ENCODE peak calls at places on chromosomes 3 and 15, in seven cellular contexts. J, Y, V, O, N, X and G are unnamed samples.

GRCh38 chr3:44120721-44121582 is 120.7 kb upstream of the TOPAZ1 start:
- DNase-seq in J (no peak), Y (no peak), V (no peak), O (no peak), N (no peak), X (no peak), G (no peak)

GRCh38 chr3:196995646-196996355 is 27.2 kb upstream of the PIGZ start:
- DNase-seq in J (no peak), Y (no peak), V (no peak), O (no peak), N (no peak), X (no peak), G (no peak)

GRCh38 chr15:74322558-74323180 is 44.8 kb downstream of the CYP11A1 start:
- DNase-seq in J (peak; percentile 82), Y (peak; percentile 87), V (peak; percentile 30), O (peak; percentile 49), N (no peak), X (peak; percentile 82), G (peak; percentile 45)

GRCh38 chr3:123700791-123701712 is 116.2 kb upstream of the HACD2 start:
- DNase-seq in J (no peak), Y (no peak), V (no peak), O (peak; percentile 24), N (no peak), X (no peak), G (no peak)

GRCh38 chr3:1251282-1252060 is 158.6 kb downstream of the CNTN6 start:
- DNase-seq in J (no peak), Y (peak; percentile 63), V (no peak), O (no peak), N (no peak), X (no peak), G (no peak)

GRCh38 chr15:39833515-39833981 is 50.9 kb upstream of the FSIP1 start:
- DNase-seq in J (no peak), Y (no peak), V (no peak), O (peak; percentile 1), N (no peak), X (no peak), G (no peak)

GRCh38 chr3:119304201-119304713 is 10.1 kb downstream of the ARHGAP31 start:
- DNase-seq in J (peak; percentile 60), Y (no peak), V (no peak), O (no peak), N (no peak), X (no peak), G (peak; percentile 82)

GRCh38 chr3:188262913-188263683 is 109.1 kb downstream of the LPP start:
- DNase-seq in J (peak; percentile 52), Y (peak; percentile 21), V (no peak), O (no peak), N (no peak), X (peak; percentile 50), G (peak; percentile 86)

GRCh38 chr3:94137377-94137776 is 74.5 kb downstream of the NSUN3 start:
- DNase-seq in J (no peak), Y (no peak), V (no peak), O (no peak), N (no peak), X (no peak), G (no peak)

GRCh38 chr3:14528081-14528480 is 12.1 kb downstream of the GRIP2 start:
- DNase-seq in J (no peak), Y (no peak), V (no peak), O (no peak), N (no peak), X (no peak), G (no peak)

GRCh38 chr15:48176957-48177356 is 1.1 kb downstream of the MYEF2 start:
- DNase-seq in J (no peak), Y (no peak), V (no peak), O (no peak), N (no peak), X (no peak), G (no peak)

GRCh38 chr15:40743921-40744809 is 10.9 kb downstream of the RMDN3 start:
- DNase-seq in J (no peak), Y (no peak), V (no peak), O (no peak), N (no peak), X (no peak), G (no peak)

GRCh38 chr3:39106281-39107055 is 959 bp downstream of the GORASP1 start:
- DNase-seq in J (peak; percentile 10), Y (peak; percentile 34), V (no peak), O (no peak), N (no peak), X (no peak), G (no peak)

GRCh38 chr3:124248471-124249028 is 256.6 kb upstream of the ROPN1 start:
- DNase-seq in J (peak; percentile 73), Y (peak; percentile 85), V (no peak), O (no peak), N (no peak), X (no peak), G (peak; percentile 73)

GRCh38 chr3:177827517-177828249 is 630.4 kb upstream of the TBL1XR1 start:
- DNase-seq in J (peak; percentile 34), Y (peak; percentile 45), V (no peak), O (no peak), N (no peak), X (no peak), G (no peak)

GRCh38 chr3:120420855-120421570 is 29.8 kb downstream of the FSTL1 start:
- DNase-seq in J (no peak), Y (peak; percentile 74), V (no peak), O (no peak), N (no peak), X (no peak), G (no peak)

GRCh38 chr3:107599755-107600122 is 77.0 kb downstream of the BBX start:
- DNase-seq in J (no peak), Y (no peak), V (no peak), O (no peak), N (no peak), X (no peak), G (no peak)

GRCh38 chr3:66819993-66820501 is 178.1 kb upstream of the KBTBD8 start:
- DNase-seq in J (no peak), Y (no peak), V (no peak), O (no peak), N (no peak), X (peak; percentile 74), G (no peak)

GRCh38 chr15:80099246-80099645 is 39.8 kb downstream of the ZFAND6 start:
- DNase-seq in J (no peak), Y (no peak), V (no peak), O (no peak), N (no peak), X (peak; percentile 76), G (no peak)